ENCODE peak calls at places on chromosomes 13 and 19, in five cellular contexts. Q, L, A, B and R are unnamed samples.

GRCh38 chr13:95362666-95363065 is 61.4 kb upstream of the ABCC4 start:
- DNase-seq in Q (no peak), L (no peak), A (no peak), B (no peak), R (no peak)

GRCh38 chr13:113744197-113745000 is 14.6 kb upstream of the TMEM255B start:
- DNase-seq in Q (no peak), L (no peak), A (no peak), B (no peak), R (no peak)

GRCh38 chr19:16051254-16052025 is 24.9 kb upstream of the TPM4 start:
- DNase-seq in Q (no peak), L (no peak), A (no peak), B (no peak), R (peak)

GRCh38 chr19:1853295-1854031 is 5.2 kb upstream of the REXO1 start:
- DNase-seq in Q (no peak), L (peak), A (peak), B (peak), R (peak)

GRCh38 chr19:23377276-23377675 is 18.0 kb downstream of the ZNF91 start:
- DNase-seq in Q (no peak), L (no peak), A (no peak), B (no peak), R (no peak)

GRCh38 chr13:25372275-25373081 is 704 bp downstream of the ATP8A2 start:
- DNase-seq in Q (no peak), L (peak), A (no peak), B (no peak), R (no peak)

GRCh38 chr19:47398707-47399106 is 20.6 kb downstream of the MEIS3 start:
- DNase-seq in Q (no peak), L (no peak), A (no peak), B (no peak), R (no peak)

GRCh38 chr19:56603829-56604228 is 8.7 kb downstream of the ZNF71 start:
- DNase-seq in Q (no peak), L (no peak), A (no peak), B (no peak), R (no peak)

GRCh38 chr13:51645154-51645650 is 60.9 kb downstream of the WDFY2 start:
- DNase-seq in Q (no peak), L (no peak), A (no peak), B (no peak), R (no peak)

GRCh38 chr19:55605207-55605636 is 225 bp upstream of the ZNF865 start:
- DNase-seq in Q (peak), L (peak), A (peak), B (peak), R (peak)

GRCh38 chr19:38736036-38736412 is 8.2 kb downstream of the CAPN12 start:
- DNase-seq in Q (no peak), L (peak), A (no peak), B (no peak), R (no peak)

GRCh38 chr13:24784319-24784718 is 20.4 kb downstream of the RNF17 start:
- DNase-seq in Q (no peak), L (no peak), A (no peak), B (no peak), R (no peak)

GRCh38 chr19:2428756-2429711 is 1.6 kb upstream of the TIMM13 start:
- DNase-seq in Q (no peak), L (no peak), A (no peak), B (no peak), R (no peak)

DNA sequence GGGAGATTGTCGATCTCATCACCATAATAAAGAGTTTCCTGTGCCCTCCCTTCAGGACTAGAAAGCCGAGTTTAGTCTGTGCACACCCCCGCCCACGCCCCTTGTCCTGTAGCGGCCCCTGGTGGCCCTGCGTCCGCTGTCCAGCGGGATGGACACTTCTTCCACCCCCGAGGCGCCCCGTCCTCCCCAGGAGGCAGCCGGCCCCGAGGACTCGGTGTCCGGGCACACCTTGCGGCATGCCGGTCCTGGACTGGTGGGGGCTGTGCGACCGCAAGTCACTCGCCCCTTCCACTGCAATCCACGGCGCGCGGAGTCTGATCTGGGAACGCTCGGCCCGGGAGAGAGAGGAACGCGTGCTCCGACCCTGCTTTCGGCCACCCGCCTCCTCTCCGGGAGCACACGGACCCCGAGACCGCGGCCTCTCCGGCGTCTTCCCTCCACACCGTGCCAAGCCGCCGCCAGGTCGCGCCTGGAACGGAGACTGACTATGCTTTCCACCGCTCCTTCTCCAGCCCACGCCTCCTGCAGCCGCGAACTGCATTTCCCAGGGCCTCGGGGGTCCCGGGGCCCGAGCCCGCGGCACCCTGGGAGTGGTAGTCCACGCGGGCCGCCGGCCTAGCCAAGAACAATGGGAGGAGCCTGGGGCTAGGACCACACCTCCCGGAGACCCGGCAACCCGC is 678 bp upstream of the KMT2B start:
- DNase-seq in Q (peak), L (peak), A (peak), B (peak), R (peak)
- TF ChIP-seq POLR2A in Q (no peak), L (peak), A (peak), B (peak), R (no peak)

GRCh38 chr13:45143346-45143751 is 23.0 kb downstream of the GTF2F2 start:
- DNase-seq in Q (no peak), L (no peak), A (no peak), B (no peak), R (peak)
- TF ChIP-seq SRF in Q (no peak), L (no peak), A (no peak), B (no peak), R (no peak)

DNA sequence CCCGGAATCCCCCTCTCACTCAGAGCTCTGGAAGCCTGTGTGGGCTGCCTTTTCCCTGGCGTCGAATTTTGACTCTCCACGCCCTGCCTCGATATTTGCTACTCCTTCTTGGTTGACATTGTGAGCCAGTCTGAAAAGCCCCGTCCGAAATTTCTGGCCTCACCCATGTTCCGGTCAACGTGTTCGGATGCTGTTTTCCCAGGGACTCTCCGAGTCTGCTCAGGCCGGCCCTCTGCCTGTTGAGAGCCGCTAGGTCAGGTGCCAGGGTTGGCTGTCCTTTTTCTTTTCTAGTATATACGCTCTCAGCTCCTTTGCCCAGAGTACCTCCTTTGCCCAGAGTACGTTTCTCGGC is 6.8 kb upstream of the DGKH start:
- DNase-seq in Q (no peak), L (peak), A (no peak), B (peak), R (no peak)
- TF ChIP-seq JUND in Q (no peak), L (no peak), A (no peak), B (no peak), R (no peak)

GRCh38 chr13:46143239-46143701 is 38.4 kb upstream of the CPB2 start:
- DNase-seq in Q (no peak), L (no peak), A (peak), B (no peak), R (no peak)
- TF ChIP-seq POLR2A in Q (no peak), L (no peak), A (no peak), B (peak), R (no peak)

GRCh38 chr13:104773775-104774174 is 1707.6 kb upstream of the SLC10A2 start:
- DNase-seq in Q (no peak), L (no peak), A (peak), B (peak), R (peak)
- TF ChIP-seq SRF in Q (no peak), L (no peak), A (no peak), B (no peak), R (no peak)